ENCODE peak calls at places on chromosomes 16 and 17, in eight cellular contexts. H is IMR-90, S is left ventricle myocardium inferior, Y is testis, U is aorta, K is tibial nerve, Q is SJCRH30, I is HAP-1. M is an unnamed sample.

GRCh38 chr16:20353379-20353778 is 864 bp upstream of the UMOD start:
- DNase-seq in Q (no peak), K (no peak), H (no peak), S (no peak), U (no peak), I (no peak), Y (no peak), M (no peak)

GRCh38 chr17:72687941-72688340 is 404.5 kb downstream of the SLC39A11 start:
- DNase-seq in I (no peak), Q (no peak), U (no peak), S (no peak), H (no peak), K (no peak), Y (no peak), M (no peak)

GRCh38 chr17:910503-911194 is 68.9 kb downstream of the NXN start:
- DNase-seq in I (no peak), H (no peak), Q (no peak), K (no peak), U (no peak), S (no peak), Y (no peak), M (no peak)

GRCh38 chr17:8995711-8996110 is 25.6 kb upstream of the NTN1 start:
- DNase-seq in I (no peak), S (no peak), H (no peak), U (no peak), Y (no peak), K (no peak), Q (peak; percentile 70), M (no peak)

GRCh38 chr17:55577011-55577586 is 65.8 kb upstream of the SMIM36 start:
- DNase-seq in Q (peak; percentile 20), I (no peak), K (peak; percentile 68), S (peak; percentile 53), H (peak; percentile 84), U (peak; percentile 75), Y (peak; percentile 66), M (peak; percentile 75)

GRCh38 chr17:72614476-72614870 is 478.0 kb downstream of the SLC39A11 start:
- DNase-seq in U (no peak), Y (no peak), Q (no peak), I (no peak), S (no peak), K (no peak), H (no peak), M (no peak)

GRCh38 chr17:50420419-50421112 is 5.5 kb upstream of the ACSF2 start:
- DNase-seq in H (no peak), K (no peak), Y (no peak), U (no peak), Q (no peak), S (no peak), I (no peak), M (no peak)

GRCh38 chr16:53041196-53041977 is 11.3 kb downstream of the CHD9NB start:
- DNase-seq in K (peak; percentile 57), S (peak; percentile 90), U (peak; percentile 74), I (no peak), Q (peak; percentile 88), Y (peak; percentile 72), H (peak; percentile 5), M (peak; percentile 84)

GRCh38 chr16:11835891-11836652 is 15.3 kb downstream of the RSL1D1 start:
- DNase-seq in K (no peak), Y (no peak), S (no peak), Q (peak; percentile 76), U (no peak), H (peak; percentile 28), I (no peak), M (no peak)

GRCh38 chr17:39208136-39208535 is 8.1 kb downstream of the RPL19 start:
- DNase-seq in K (no peak), H (peak; percentile 53), I (no peak), Y (no peak), Q (peak; percentile 74), S (no peak), U (no peak), M (no peak)

GRCh38 chr17:46012506-46013079 is 13.5 kb downstream of the STH start:
- DNase-seq in K (no peak), S (no peak), H (no peak), I (no peak), Q (no peak), Y (no peak), U (no peak), M (peak; percentile 51)

GRCh38 chr17:46035112-46035818 is 36.2 kb downstream of the STH start:
- DNase-seq in Q (no peak), H (no peak), S (no peak), Y (no peak), I (no peak), U (no peak), K (no peak), M (no peak)

GRCh38 chr17:21375757-21376584 is at the start of gene KCNJ12:
- DNase-seq in I (no peak), H (no peak), S (peak; percentile 52), U (no peak), K (no peak), Y (peak; percentile 45), Q (no peak), M (no peak)

GRCh38 chr17:46039592-46040186 is 40.6 kb downstream of the STH start:
- DNase-seq in H (no peak), Q (no peak), K (no peak), I (no peak), Y (peak; percentile 55), S (peak; percentile 60), U (peak; percentile 75), M (peak; percentile 72)

GRCh38 chr17:40417609-40418427 is at the start of gene TOP2A:
- DNase-seq in Q (peak; percentile 100), Y (peak; percentile 100), S (peak; percentile 90), U (peak; percentile 93), I (peak; percentile 99), K (peak; percentile 100), H (peak; percentile 100), M (peak; percentile 95)

GRCh38 chr16:83802135-83802534 is 5.6 kb upstream of the HSBP1 start:
- DNase-seq in H (peak; percentile 81), U (no peak), K (no peak), Q (no peak), S (no peak), I (no peak), Y (no peak), M (no peak)

GRCh38 chr17:2028234-2028614 is 1.7 kb upstream of the DPH1 start:
- DNase-seq in Y (no peak), S (no peak), H (no peak), I (no peak), Q (no peak), U (no peak), K (no peak), M (no peak)
- H3K4me1 ChIP-seq in Y (peaks cover 29% of the 10 kb centered on the region), S (peaks cover 67% of the 10 kb centered on the region), H (peaks cover 5% of the 10 kb centered on the region), I (peaks cover 13% of the 10 kb centered on the region), Q (peaks cover 7% of the 10 kb centered on the region), U (no peaks in the 10 kb centered on the region), K (no peaks in the 10 kb centered on the region), M (peaks cover 6% of the 10 kb centered on the region)

GRCh38 chr17:18318771-18319450 is 3.8 kb downstream of the SMCR8 start:
- DNase-seq in Y (no peak), K (no peak), U (peak; percentile 57), S (no peak), Q (no peak), H (no peak), I (no peak), M (peak; percentile 42)
- H3K4me3 ChIP-seq in Y (no peak overlapping the region), K (no peak overlapping the region), U (no peak overlapping the region), S (peak overlapping the region; percentile 36), Q (no peak overlapping the region), H (no peak overlapping the region), I (no peak overlapping the region), M (no peak overlapping the region)

GRCh38 chr16:67471758-67472384 is 9.1 kb downstream of the ATP6V0D1 start:
- DNase-seq in S (no peak), K (no peak), Y (no peak), H (no peak), I (no peak), U (no peak), Q (no peak), M (no peak)

GRCh38 chr16:67470314-67470713 is 10.6 kb downstream of the ATP6V0D1 start:
- DNase-seq in K (peak; percentile 52), U (peak; percentile 88), Q (peak; percentile 90), S (peak; percentile 91), Y (peak; percentile 93), H (no peak), I (no peak), M (peak; percentile 92)

GRCh38 chr16:67464565-67464964 is 16.4 kb downstream of the ATP6V0D1 start:
- DNase-seq in I (no peak), K (no peak), U (no peak), Y (peak; percentile 53), H (no peak), Q (no peak), S (no peak), M (no peak)

GRCh38 chr16:67466581-67466980 is 14.4 kb downstream of the ATP6V0D1 start:
- DNase-seq in Y (no peak), S (no peak), Q (no peak), U (no peak), I (peak; percentile 13), K (no peak), H (no peak), M (no peak)

GRCh38 chr16:67468731-67469130 is 12.2 kb downstream of the ATP6V0D1 start:
- DNase-seq in U (no peak), I (no peak), H (no peak), S (no peak), Y (no peak), Q (no peak), K (no peak), M (peak; percentile 10)
- H3K4me1 ChIP-seq in U (peaks cover 2% of the 10 kb centered on the region), I (peaks cover 4% of the 10 kb centered on the region), H (peaks cover 5% of the 10 kb centered on the region), S (peaks cover 73% of the 10 kb centered on the region), Y (peaks cover 28% of the 10 kb centered on the region), Q (peaks cover 12% of the 10 kb centered on the region), K (no peaks in the 10 kb centered on the region), M (peaks cover 15% of the 10 kb centered on the region)

GRCh38 chr17:78040561-78041400 is 82.3 kb downstream of the TNRC6C start:
- DNase-seq in U (peak; percentile 89), K (peak; percentile 26), Y (peak; percentile 61), H (peak; percentile 43), S (peak; percentile 63), Q (peak; percentile 88), I (peak; percentile 13), M (peak; percentile 79)
- H3K4me3 ChIP-seq in U (peak overlapping the region; percentile 77), K (peak overlapping the region; percentile 57), Y (peak overlapping the region; percentile 57), H (peak overlapping the region; percentile 79), S (peak overlapping the region; percentile 69), Q (peak overlapping the region; percentile 66), I (no peak overlapping the region), M (peak overlapping the region; percentile 73)

GRCh38 chr17:75873587-75874322 is 4.6 kb downstream of the TRIM47 start:
- DNase-seq in U (peak; percentile 79), H (no peak), I (no peak), S (no peak), K (no peak), Y (peak; percentile 54), Q (no peak), M (no peak)
- H3K4me1 ChIP-seq in U (peaks cover 3% of the 10 kb centered on the region), H (peaks cover 40% of the 10 kb centered on the region), I (peaks cover 15% of the 10 kb centered on the region), S (peaks cover 95% of the 10 kb centered on the region), K (peaks cover 9% of the 10 kb centered on the region), Y (peaks cover 78% of the 10 kb centered on the region), Q (peaks cover 42% of the 10 kb centered on the region), M (peaks cover 27% of the 10 kb centered on the region)